ENCODE peak calls at places on chromosomes 6 and 20, in five cellular contexts. K is tibial artery, E is OCI-LY7, I is adrenal gland, V is ovary. P is an unnamed sample.

GRCh38 chr6:166772518-166772917 is 145.5 kb upstream of the RPS6KA2 start:
- DNase-seq in E (no peak), K (no peak), V (no peak), I (no peak), P (no peak)

GRCh38 chr6:39330057-39330456 is 7.6 kb upstream of the KCNK16 start:
- DNase-seq in V (no peak), K (no peak), I (peak; percentile 60), E (peak; percentile 22), P (no peak)

GRCh38 chr6:45075246-45075645 is 252.9 kb upstream of the RUNX2 start:
- DNase-seq in E (no peak), V (no peak), K (no peak), I (no peak), P (peak; percentile 95)

GRCh38 chr20:61930776-61931475 is 134.8 kb downstream of the TAF4 start:
- DNase-seq in E (no peak), I (no peak), V (no peak), K (no peak), P (no peak)

GRCh38 chr6:84258866-84259265 is 31.4 kb upstream of the CEP162 start:
- DNase-seq in I (no peak), K (no peak), V (no peak), E (no peak), P (no peak)

GRCh38 chr20:57717797-57718196 is 8.0 kb upstream of the PMEPA1 start:
- DNase-seq in E (no peak), K (no peak), I (no peak), V (no peak), P (peak; percentile 77)

GRCh38 chr6:5112065-5112799 is 27.1 kb downstream of the PPP1R3G start:
- DNase-seq in K (no peak), V (no peak), I (peak; percentile 77), E (no peak), P (peak; percentile 90)

GRCh38 chr6:3620389-3620788 is 131.1 kb downstream of the PXDC1 start:
- DNase-seq in K (no peak), E (no peak), I (no peak), V (no peak), P (no peak)

GRCh38 chr20:58651823-58652605 is 931 bp downstream of the STX16 start:
- DNase-seq in I (peak; percentile 84), V (no peak), E (peak; percentile 79), K (peak; percentile 32), P (peak; percentile 91)

GRCh38 chr20:53579266-53579580 is 14.4 kb downstream of the ZNF217 start:
- DNase-seq in V (no peak), E (no peak), K (no peak), I (no peak), P (no peak)

GRCh38 chr6:159977242-159978214 is 8.6 kb downstream of the IGF2R start:
- DNase-seq in V (peak; percentile 71), E (no peak), K (no peak), I (peak; percentile 84), P (peak; percentile 51)

GRCh38 chr6:121691126-121691540 is 255.7 kb downstream of the GJA1 start:
- DNase-seq in I (no peak), K (no peak), E (no peak), V (no peak), P (peak; percentile 22)

GRCh38 chr6:88137915-88138314 is 28.2 kb downstream of the CNR1 start:
- DNase-seq in I (no peak), K (no peak), E (no peak), V (no peak), P (no peak)

GRCh38 chr6:126432564-126432963 is 92.6 kb downstream of the CENPW start:
- DNase-seq in E (no peak), V (no peak), K (no peak), I (no peak), P (no peak)

GRCh38 chr20:32775240-32775991 is 13.2 kb downstream of the DNMT3B start:
- DNase-seq in E (no peak), K (no peak), I (no peak), V (no peak), P (no peak)

GRCh38 chr6:12911387-12911960 is 194.9 kb downstream of the PHACTR1 start:
- DNase-seq in K (no peak), V (no peak), E (peak; percentile 28), I (no peak), P (peak; percentile 68)

GRCh38 chr6:164528539-164528938 is 780.9 kb downstream of the C6orf118 start:
- DNase-seq in V (no peak), I (no peak), K (no peak), E (no peak), P (no peak)

GRCh38 chr6:104229057-104229456 is 630.7 kb downstream of the HACE1 start:
- DNase-seq in E (no peak), I (no peak), V (no peak), K (no peak), P (no peak)

GRCh38 chr6:135176464-135176863 is 4.6 kb upstream of the MYB start:
- DNase-seq in I (no peak), K (no peak), V (no peak), E (peak; percentile 36), P (no peak)

GRCh38 chr20:17875981-17876385 is 92.6 kb downstream of the SNX5 start:
- DNase-seq in I (no peak), K (no peak), E (no peak), V (no peak), P (no peak)

GRCh38 chr6:150183966-150184365 is 41.1 kb downstream of the PPP1R14C start:
- DNase-seq in V (no peak), K (no peak), I (no peak), E (no peak), P (no peak)

GRCh38 chr6:25223421-25224052 is 55.6 kb upstream of the CARMIL1 start:
- DNase-seq in K (peak; percentile 60), V (peak; percentile 64), I (peak; percentile 88), E (peak; percentile 79), P (peak; percentile 79)

GRCh38 chr20:50578061-50578777 is 68.0 kb downstream of the PTPN1 start:
- DNase-seq in K (no peak), V (no peak), E (no peak), I (peak; percentile 51), P (no peak)

GRCh38 chr20:64116016-64116415 is 8.7 kb upstream of the NPBWR2 start:
- DNase-seq in V (peak; percentile 6), I (peak; percentile 37), E (no peak), K (no peak), P (no peak)

GRCh38 chr6:82989891-82990290 is 75.8 kb downstream of the UBE3D start:
- DNase-seq in E (no peak), K (no peak), V (no peak), I (no peak), P (peak; percentile 22)

GRCh38 chr6:137861550-137862337 is 5.3 kb upstream of the TNFAIP3 start:
- DNase-seq in V (no peak), I (peak; percentile 51), E (no peak), K (no peak), P (peak; percentile 35)

GRCh38 chr6:3820563-3820962 is 28.6 kb upstream of the FAM50B start:
- DNase-seq in I (peak; percentile 35), E (no peak), K (peak; percentile 55), V (no peak), P (peak; percentile 15)

GRCh38 chr20:1165521-1165920 is 19.3 kb downstream of the TMEM74B start:
- DNase-seq in V (no peak), I (peak; percentile 2), E (no peak), K (no peak), P (no peak)
- H3K27ac ChIP-seq in V (no peak overlapping the region), I (no peak overlapping the region), E (no peak overlapping the region), K (no peak overlapping the region), P (no peak overlapping the region)

GRCh38 chr6:128517124-128517523 is 3.3 kb downstream of the PTPRK start:
- DNase-seq in V (no peak), E (no peak), I (no peak), K (no peak), P (no peak)

GRCh38 chr6:128520436-128521301 is at the start of gene PTPRK:
- DNase-seq in I (peak; percentile 95), V (peak; percentile 92), K (peak; percentile 91), E (no peak), P (peak; percentile 98)

GRCh38 chr6:128519132-128519930 is 1.1 kb downstream of the PTPRK start:
- DNase-seq in K (peak; percentile 45), I (peak; percentile 69), E (no peak), V (peak; percentile 56), P (peak; percentile 73)

GRCh38 chr6:128519931-128520435 is 416 bp downstream of the PTPRK start:
- DNase-seq in I (peak; percentile 66), V (peak; percentile 59), K (peak; percentile 52), E (no peak), P (peak; percentile 79)

DNA sequence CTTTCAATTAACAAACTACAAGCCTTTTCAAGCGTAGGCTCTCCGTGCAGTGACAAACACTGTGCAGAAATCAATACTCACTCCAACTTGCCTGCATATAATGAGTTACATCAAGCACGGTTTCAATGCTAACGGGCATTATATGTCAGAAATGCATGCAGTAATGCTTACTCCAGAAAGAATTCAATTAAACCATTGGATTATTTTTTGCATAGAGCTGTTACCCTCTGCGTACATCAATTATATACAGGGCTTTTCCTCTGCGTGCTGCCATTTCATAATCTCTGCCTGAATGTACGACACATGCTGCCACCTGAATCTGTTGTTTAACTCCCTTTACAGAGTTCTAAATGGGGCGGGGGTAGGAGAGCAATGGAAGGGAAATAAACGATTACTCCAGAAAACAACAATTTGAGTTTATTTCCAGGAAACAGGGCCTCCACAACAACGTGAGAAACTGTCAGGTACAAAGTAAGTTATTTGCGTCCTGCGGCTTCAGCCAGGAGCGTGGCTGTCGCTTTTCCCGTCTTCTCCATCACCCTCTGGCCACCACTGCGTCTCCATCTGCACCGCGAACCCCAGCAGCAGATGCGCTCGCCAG is 1.8 kb downstream of the PTPRK start:
- DNase-seq in I (no peak), K (no peak), V (no peak), E (no peak), P (peak; percentile 17)
- H3K27ac ChIP-seq in I (peak overlapping the region; percentile 93), K (peak overlapping the region; percentile 98), V (no peak overlapping the region), E (no peak overlapping the region), P (no peak overlapping the region)

DNA sequence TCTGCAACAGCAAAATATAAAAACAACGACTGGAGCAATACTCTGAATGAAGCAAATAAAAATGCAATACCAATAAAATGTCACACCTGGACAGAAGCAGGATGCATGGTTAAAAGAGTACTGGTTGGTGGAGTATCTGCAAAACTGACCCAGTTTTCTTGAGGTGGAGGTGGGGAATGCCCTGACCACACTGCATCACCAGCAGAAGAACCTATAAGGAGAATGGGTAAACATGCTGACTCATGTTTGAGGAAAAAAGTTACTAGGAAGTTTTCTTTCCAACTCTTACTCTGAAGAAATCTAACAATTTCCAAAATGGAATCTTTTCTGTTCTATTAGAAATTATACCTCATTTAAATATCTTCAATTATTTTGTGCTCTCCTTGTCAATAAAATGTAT is 43.6 kb downstream of the REPS1 start:
- DNase-seq in V (no peak), I (no peak), K (no peak), E (no peak), P (peak; percentile 72)
- H3K27ac ChIP-seq in V (no peak overlapping the region), I (no peak overlapping the region), K (no peak overlapping the region), E (no peak overlapping the region), P (peak overlapping the region; percentile 45)

GRCh38 chr6:128112494-128112893 is 211.6 kb upstream of the THEMIS start:
- DNase-seq in E (no peak), K (no peak), I (no peak), V (no peak), P (no peak)
- H3K27ac ChIP-seq in E (no peak overlapping the region), K (peak overlapping the region; percentile 23), I (no peak overlapping the region), V (no peak overlapping the region), P (no peak overlapping the region)

GRCh38 chr6:16137451-16137801 is 8.5 kb downstream of the MYLIP start:
- DNase-seq in V (no peak), K (no peak), E (no peak), I (no peak), P (no peak)
- H3K27ac ChIP-seq in V (no peak overlapping the region), K (peak overlapping the region; percentile 95), E (no peak overlapping the region), I (no peak overlapping the region), P (no peak overlapping the region)